ENCODE peak calls at places on chromosomes 1 and 21, in five cellular contexts. A is heart left ventricle; O is CD8-positive, alpha-beta T cell; W is nephron progenitor cell; Z is breast epithelium. F is an unnamed sample.

GRCh38 chr1:169588785-169589485 is 2.7 kb upstream of the F5 start:
- DNase-seq in A (no peak), O (no peak), W (no peak), Z (no peak), F (no peak)

GRCh38 chr1:223228201-223228600 is 85.2 kb upstream of the TLR5 start:
- DNase-seq in A (no peak), O (peak; percentile 43), W (no peak), Z (no peak), F (no peak)

GRCh38 chr21:42722153-42722552 is 68.7 kb downstream of the PDE9A start:
- DNase-seq in A (no peak), O (peak; percentile 36), W (no peak), Z (no peak), F (no peak)

GRCh38 chr1:41380979-41381690 is 19.9 kb downstream of the FOXO6 start:
- DNase-seq in A (no peak), O (no peak), W (no peak), Z (no peak), F (no peak)

GRCh38 chr1:218711884-218712674 is 366.9 kb downstream of the TGFB2 start:
- DNase-seq in A (no peak), O (no peak), W (no peak), Z (no peak), F (no peak)

GRCh38 chr21:45110873-45111624 is 36.7 kb downstream of the ADARB1 start:
- DNase-seq in A (no peak), O (no peak), W (no peak), Z (no peak), F (no peak)

GRCh38 chr1:175900171-175900570 is 156.8 kb upstream of the TNR start:
- DNase-seq in A (no peak), O (no peak), W (no peak), Z (no peak), F (no peak)

GRCh38 chr1:27525296-27526271 is 35.6 kb upstream of the WASF2 start:
- DNase-seq in A (peak; percentile 92), O (peak; percentile 74), W (peak; percentile 66), Z (no peak), F (no peak)

GRCh38 chr21:45596704-45597318 is 46.7 kb upstream of the PCBP3 start:
- DNase-seq in A (peak; percentile 66), O (peak; percentile 89), W (peak; percentile 86), Z (peak; percentile 38), F (peak; percentile 75)

GRCh38 chr1:85279463-85280080 is 3.1 kb upstream of the BCL10 start:
- DNase-seq in A (no peak), O (no peak), W (no peak), Z (no peak), F (no peak)

GRCh38 chr1:85283475-85284199 is 7.2 kb upstream of the BCL10 start:
- DNase-seq in A (no peak), O (no peak), W (no peak), Z (no peak), F (no peak)

GRCh38 chr1:85280636-85281035 is 4.2 kb upstream of the BCL10 start:
- DNase-seq in A (no peak), O (no peak), W (no peak), Z (no peak), F (no peak)

GRCh38 chr1:85284202-85284601 is 7.8 kb upstream of the BCL10 start:
- DNase-seq in A (no peak), O (no peak), W (no peak), Z (no peak), F (no peak)

GRCh38 chr1:85282424-85282823 is 6.0 kb upstream of the BCL10 start:
- DNase-seq in A (no peak), O (no peak), W (no peak), Z (no peak), F (no peak)
- TF ChIP-seq CTCF in A (no peak), O (no peak), W (no peak), Z (no peak), F (peak; percentile 47)

GRCh38 chr1:93306920-93307319 is 38.8 kb upstream of the DR1 start:
- DNase-seq in A (no peak), O (no peak), W (no peak), Z (no peak), F (no peak)

GRCh38 chr1:93302078-93302477 is 43.6 kb upstream of the DR1 start:
- DNase-seq in A (no peak), O (no peak), W (no peak), Z (no peak), F (no peak)

GRCh38 chr1:93301131-93301530 is 44.6 kb upstream of the DR1 start:
- DNase-seq in A (no peak), O (no peak), W (no peak), Z (no peak), F (no peak)

DNA sequence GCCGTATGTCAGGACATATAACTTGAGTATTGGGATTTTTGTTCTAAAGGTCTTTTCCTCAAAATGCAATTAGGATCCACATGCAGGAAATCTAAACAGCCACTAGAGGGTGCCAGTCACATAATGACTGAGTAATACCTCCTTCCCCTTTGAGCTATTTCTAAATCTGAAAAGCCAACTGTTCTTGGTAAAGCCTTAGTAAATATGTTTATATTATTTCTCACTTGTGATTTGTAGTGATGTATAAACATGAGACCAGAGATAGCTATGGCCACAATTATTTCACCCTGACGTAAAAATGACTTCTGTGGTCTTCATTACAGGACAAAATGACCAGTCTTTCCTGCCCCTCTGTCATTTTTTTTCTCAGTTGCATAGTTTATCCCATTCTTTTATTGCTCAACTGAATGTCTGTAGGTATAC is 41.0 kb upstream of the DR1 start:
- DNase-seq in A (no peak), O (no peak), W (peak; percentile 27), Z (no peak), F (no peak)
- TF ChIP-seq CTCF in A (peak; percentile 86), O (peak; percentile 95), W (peak; percentile 88), Z (peak; percentile 83), F (peak; percentile 94)

GRCh38 chr21:31457675-31458074 is 113.6 kb upstream of the TIAM1 start:
- DNase-seq in A (no peak), O (no peak), W (no peak), Z (no peak), F (no peak)

GRCh38 chr21:31455506-31455905 is 111.4 kb upstream of the TIAM1 start:
- DNase-seq in A (no peak), O (no peak), W (no peak), Z (no peak), F (no peak)

GRCh38 chr21:31456201-31456600 is 112.1 kb upstream of the TIAM1 start:
- DNase-seq in A (no peak), O (no peak), W (no peak), Z (no peak), F (no peak)

GRCh38 chr21:31460985-31461384 is 116.9 kb upstream of the TIAM1 start:
- DNase-seq in A (no peak), O (no peak), W (no peak), Z (no peak), F (no peak)

GRCh38 chr21:31459457-31459856 is 115.4 kb upstream of the TIAM1 start:
- DNase-seq in A (no peak), O (no peak), W (no peak), Z (no peak), F (no peak)
- TF ChIP-seq CTCF in A (no peak), O (no peak), W (no peak), Z (no peak), F (peak; percentile 39)

DNA sequence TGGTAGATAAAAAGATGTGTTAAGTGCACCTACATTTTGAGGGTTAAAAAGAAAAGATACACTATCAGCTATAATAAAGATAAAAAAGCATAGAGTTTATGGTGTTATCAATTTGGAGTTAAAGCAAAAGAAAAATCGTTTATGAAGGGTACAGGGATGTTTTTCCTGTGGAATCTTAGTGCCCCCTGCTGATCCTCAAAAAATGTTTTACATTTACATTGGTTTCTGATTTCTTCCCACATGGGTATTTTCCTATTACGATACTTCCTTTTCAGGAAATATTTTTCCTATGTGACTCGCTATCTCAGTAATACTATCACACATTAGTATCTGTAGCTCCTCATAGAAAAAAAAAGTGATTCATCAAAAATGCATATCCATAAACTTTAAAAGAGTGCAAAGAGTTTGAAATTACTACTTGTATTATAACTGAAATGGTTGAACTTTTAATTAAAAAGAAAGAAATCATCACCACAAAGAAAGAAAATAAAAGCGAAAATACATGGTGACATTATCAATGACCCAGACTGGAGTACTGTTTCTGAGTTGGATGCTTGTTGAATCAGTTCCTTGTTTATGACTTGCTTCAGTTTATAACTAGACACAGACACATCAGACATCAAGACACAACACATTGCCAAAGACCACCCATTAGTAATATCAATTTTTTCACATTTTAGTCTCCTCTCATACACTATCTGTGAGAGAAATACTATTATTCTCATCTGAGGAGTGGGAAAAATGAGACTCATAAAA is 293.2 kb downstream of the MRPL39 start:
- DNase-seq in A (no peak), O (no peak), W (no peak), Z (no peak), F (no peak)
- TF ChIP-seq CTCF in A (peak; percentile 38), O (no peak), W (no peak), Z (no peak), F (peak; percentile 44)

GRCh38 chr1:204828352-204828850 is 42.3 kb upstream of the NFASC start:
- DNase-seq in A (peak; percentile 76), O (no peak), W (peak; percentile 90), Z (no peak), F (peak; percentile 69)
- TF ChIP-seq CTCF in A (peak; percentile 17), O (no peak), W (no peak), Z (peak; percentile 15), F (no peak)

GRCh38 chr1:151050051-151050688 is 2.6 kb downstream of the C1orf56 start:
- DNase-seq in A (no peak), O (no peak), W (no peak), Z (no peak), F (no peak)

GRCh38 chr1:151048645-151049032 is 1.1 kb downstream of the C1orf56 start:
- DNase-seq in A (no peak), O (no peak), W (no peak), Z (no peak), F (no peak)

GRCh38 chr1:151047591-151047924 is at the start of gene C1orf56:
- DNase-seq in A (peak; percentile 69), O (peak; percentile 82), W (peak; percentile 75), Z (peak; percentile 60), F (peak; percentile 54)

GRCh38 chr1:151049458-151049857 is 1.9 kb downstream of the C1orf56 start:
- DNase-seq in A (no peak), O (peak; percentile 54), W (no peak), Z (no peak), F (no peak)

GRCh38 chr1:151047925-151048644 is 534 bp downstream of the C1orf56 start:
- DNase-seq in A (peak; percentile 79), O (peak; percentile 83), W (peak; percentile 60), Z (peak; percentile 69), F (peak; percentile 47)
- TF ChIP-seq CTCF in A (peak; percentile 35), O (peak; percentile 51), W (peak; percentile 43), Z (no peak), F (peak; percentile 69)

GRCh38 chr1:58782308-58783089 is 1.3 kb downstream of the JUN start:
- DNase-seq in A (peak; percentile 56), O (peak; percentile 80), W (peak; percentile 56), Z (peak; percentile 56), F (peak; percentile 33)
- TF ChIP-seq CTCF in A (no peak), O (no peak), W (no peak), Z (no peak), F (no peak)